ENCODE peak calls at places on chromosomes 11 and 22, in seven cellular contexts. One of them, this sample, is unnamed.

GRCh38 chr22:27651486-27651885 is 150.1 kb downstream of the MN1 start:
- DNase-seq in IMR-90: no peak
- DNase-seq in H1: no peak
- DNase-seq in A549: no peak
- DNase-seq in HCT116: no peak
- DNase-seq in HepG2: no peak
- DNase-seq in GM12878: no peak
- DNase-seq in this sample: no peak

GRCh38 chr11:58922475-58922874 is 16.8 kb upstream of the GLYATL1 start:
- DNase-seq in IMR-90: no peak
- DNase-seq in H1: no peak
- DNase-seq in A549: no peak
- DNase-seq in HCT116: no peak
- DNase-seq in HepG2: no peak
- DNase-seq in GM12878: no peak
- DNase-seq in this sample: no peak

GRCh38 chr22:27685515-27685914 is 116.0 kb downstream of the MN1 start:
- DNase-seq in IMR-90: no peak
- DNase-seq in H1: no peak
- DNase-seq in A549: no peak
- DNase-seq in HCT116: no peak
- DNase-seq in HepG2: no peak
- DNase-seq in GM12878: no peak
- DNase-seq in this sample: peak; percentile 35

GRCh38 chr11:83025267-83025704 is 46.4 kb downstream of the RAB30 start:
- DNase-seq in IMR-90: no peak
- DNase-seq in H1: no peak
- DNase-seq in A549: no peak
- DNase-seq in HCT116: no peak
- DNase-seq in HepG2: peak; percentile 55
- DNase-seq in GM12878: no peak
- DNase-seq in this sample: no peak

GRCh38 chr22:22928666-22929380 is 41.2 kb downstream of the IGLL5 start:
- DNase-seq in IMR-90: peak; percentile 16
- DNase-seq in H1: no peak
- DNase-seq in A549: no peak
- DNase-seq in HCT116: no peak
- DNase-seq in HepG2: no peak
- DNase-seq in GM12878: peak; percentile 99
- DNase-seq in this sample: peak; percentile 58

GRCh38 chr11:66326261-66327111 is 9.6 kb upstream of the CD248 start:
- DNase-seq in IMR-90: no peak
- DNase-seq in H1: peak; percentile 52
- DNase-seq in A549: no peak
- DNase-seq in HCT116: no peak
- DNase-seq in HepG2: no peak
- DNase-seq in GM12878: no peak
- DNase-seq in this sample: no peak

GRCh38 chr11:106011481-106011880 is 10.6 kb downstream of the MSANTD4 start:
- DNase-seq in IMR-90: no peak
- DNase-seq in H1: no peak
- DNase-seq in A549: no peak
- DNase-seq in HCT116: no peak
- DNase-seq in HepG2: no peak
- DNase-seq in GM12878: no peak
- DNase-seq in this sample: no peak

GRCh38 chr11:7628660-7629059 is 44.6 kb downstream of the CYB5R2 start:
- DNase-seq in IMR-90: no peak
- DNase-seq in H1: no peak
- DNase-seq in A549: no peak
- DNase-seq in HCT116: no peak
- DNase-seq in HepG2: no peak
- DNase-seq in GM12878: no peak
- DNase-seq in this sample: no peak

GRCh38 chr22:26672060-26672471 is 14.7 kb downstream of the MIAT start:
- DNase-seq in IMR-90: no peak
- DNase-seq in H1: no peak
- DNase-seq in A549: no peak
- DNase-seq in HCT116: no peak
- DNase-seq in HepG2: no peak
- DNase-seq in GM12878: no peak
- DNase-seq in this sample: peak; percentile 16

GRCh38 chr11:45832835-45833446 is 14.3 kb upstream of the CRY2 start:
- DNase-seq in IMR-90: no peak
- DNase-seq in H1: no peak
- DNase-seq in A549: no peak
- DNase-seq in HCT116: no peak
- DNase-seq in HepG2: no peak
- DNase-seq in GM12878: no peak
- DNase-seq in this sample: no peak

GRCh38 chr11:1012740-1013627 is 23.5 kb downstream of the MUC6 start:
- DNase-seq in IMR-90: no peak
- DNase-seq in H1: no peak
- DNase-seq in A549: no peak
- DNase-seq in HCT116: no peak
- DNase-seq in HepG2: no peak
- DNase-seq in GM12878: no peak
- DNase-seq in this sample: no peak

GRCh38 chr22:37335819-37336199 is 53.5 kb downstream of the CYTH4 start:
- DNase-seq in IMR-90: no peak
- DNase-seq in H1: no peak
- DNase-seq in A549: no peak
- DNase-seq in HCT116: no peak
- DNase-seq in HepG2: no peak
- DNase-seq in GM12878: no peak
- DNase-seq in this sample: no peak

GRCh38 chr11:12494699-12495098 is 117.3 kb downstream of the PARVA start:
- DNase-seq in IMR-90: peak; percentile 72
- DNase-seq in H1: no peak
- DNase-seq in A549: no peak
- DNase-seq in HCT116: no peak
- DNase-seq in HepG2: no peak
- DNase-seq in GM12878: no peak
- DNase-seq in this sample: no peak

GRCh38 chr11:67266424-67267187 is at the start of gene GRK2:
- DNase-seq in IMR-90: peak; percentile 28
- DNase-seq in H1: no peak
- DNase-seq in A549: peak; percentile 44
- DNase-seq in HCT116: no peak
- DNase-seq in HepG2: no peak
- DNase-seq in GM12878: no peak
- DNase-seq in this sample: peak; percentile 91

GRCh38 chr11:22785251-22785650 is 44.4 kb downstream of the SVIP start:
- DNase-seq in IMR-90: peak; percentile 57
- DNase-seq in H1: no peak
- DNase-seq in A549: no peak
- DNase-seq in HCT116: no peak
- DNase-seq in HepG2: no peak
- DNase-seq in GM12878: no peak
- DNase-seq in this sample: no peak

GRCh38 chr11:110565690-110566336 is 136.1 kb downstream of the FDX1 start:
- DNase-seq in IMR-90: no peak
- DNase-seq in H1: no peak
- DNase-seq in A549: no peak
- DNase-seq in HCT116: no peak
- DNase-seq in HepG2: no peak
- DNase-seq in GM12878: no peak
- DNase-seq in this sample: no peak

GRCh38 chr11:130832571-130833432 is 83.5 kb downstream of the SNX19 start:
- DNase-seq in IMR-90: peak; percentile 53
- DNase-seq in H1: no peak
- DNase-seq in A549: no peak
- DNase-seq in HCT116: no peak
- DNase-seq in HepG2: no peak
- DNase-seq in GM12878: no peak
- DNase-seq in this sample: no peak

GRCh38 chr11:128524172-128524571 is 63.2 kb downstream of the ETS1 start:
- DNase-seq in IMR-90: no peak
- DNase-seq in H1: no peak
- DNase-seq in A549: no peak
- DNase-seq in HCT116: no peak
- DNase-seq in HepG2: no peak
- DNase-seq in GM12878: no peak
- DNase-seq in this sample: no peak

GRCh38 chr11:69392104-69392653 is 89.3 kb upstream of the LINC01488 start:
- DNase-seq in IMR-90: no peak
- DNase-seq in H1: no peak
- DNase-seq in A549: no peak
- DNase-seq in HCT116: no peak
- DNase-seq in HepG2: no peak
- DNase-seq in GM12878: no peak
- DNase-seq in this sample: no peak

GRCh38 chr11:69390561-69390960 is 90.9 kb upstream of the LINC01488 start:
- DNase-seq in IMR-90: no peak
- DNase-seq in H1: no peak
- DNase-seq in A549: no peak
- DNase-seq in HCT116: no peak
- DNase-seq in HepG2: no peak
- DNase-seq in GM12878: no peak
- DNase-seq in this sample: no peak

GRCh38 chr11:69393865-69394233 is 87.6 kb upstream of the LINC01488 start:
- DNase-seq in IMR-90: no peak
- DNase-seq in H1: no peak
- DNase-seq in A549: no peak
- DNase-seq in HCT116: no peak
- DNase-seq in HepG2: no peak
- DNase-seq in GM12878: no peak
- DNase-seq in this sample: peak; percentile 65

GRCh38 chr11:69393178-69393832 is 88.2 kb upstream of the LINC01488 start:
- DNase-seq in IMR-90: no peak
- DNase-seq in H1: no peak
- DNase-seq in A549: no peak
- DNase-seq in HCT116: no peak
- DNase-seq in HepG2: no peak
- DNase-seq in GM12878: no peak
- DNase-seq in this sample: no peak

GRCh38 chr11:69391192-69392103 is 90.0 kb upstream of the LINC01488 start:
- DNase-seq in IMR-90: no peak
- DNase-seq in H1: no peak
- DNase-seq in A549: no peak
- DNase-seq in HCT116: no peak
- DNase-seq in HepG2: no peak
- DNase-seq in GM12878: no peak
- DNase-seq in this sample: no peak
- TF ChIP-seq CEBPB in IMR-90: no peak
- TF ChIP-seq CEBPB in H1: no peak
- TF ChIP-seq CEBPB in A549: no peak
- TF ChIP-seq CEBPB in HCT116: no peak
- TF ChIP-seq CEBPB in HepG2: no peak
- TF ChIP-seq CEBPB in GM12878: no peak
- TF ChIP-seq CEBPB in this sample: no peak

DNA sequence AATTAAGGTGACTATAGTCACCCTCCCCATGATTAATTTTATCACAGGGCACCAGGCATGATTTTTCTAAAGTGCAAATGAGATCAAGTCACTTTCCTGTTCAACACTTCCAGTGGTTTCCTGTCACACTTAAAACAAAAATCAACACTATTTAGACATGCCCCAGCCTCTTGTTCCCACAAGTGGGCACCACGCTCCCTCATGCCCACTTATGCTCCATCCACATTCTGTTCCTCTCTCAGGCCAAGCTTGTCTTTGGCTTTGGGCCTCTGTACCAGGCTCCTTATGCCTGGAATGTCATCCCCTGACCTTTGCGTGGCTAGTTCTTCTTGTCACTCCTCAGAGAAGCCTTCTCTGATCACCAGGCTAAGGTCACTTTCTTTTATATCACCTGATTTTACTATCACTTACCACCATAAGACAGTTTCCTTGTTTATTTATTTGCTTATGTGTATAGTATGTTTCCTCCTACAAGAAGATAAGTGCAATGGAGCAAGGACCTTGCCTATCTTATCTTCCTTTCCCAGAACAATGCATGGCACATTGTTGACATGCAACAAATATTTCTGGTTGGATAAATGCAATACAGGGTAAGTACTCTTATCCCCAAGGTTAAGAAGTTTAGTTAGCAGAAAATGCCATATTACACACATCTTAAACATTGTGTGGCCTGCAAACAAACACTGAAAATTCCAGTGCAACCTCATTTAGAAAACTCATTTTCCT is 50.9 kb upstream of the PANX1 start:
- DNase-seq in IMR-90: no peak
- DNase-seq in H1: no peak
- DNase-seq in A549: no peak
- DNase-seq in HCT116: no peak
- DNase-seq in HepG2: no peak
- DNase-seq in GM12878: no peak
- DNase-seq in this sample: peak; percentile 15
- TF ChIP-seq CEBPB in IMR-90: no peak
- TF ChIP-seq CEBPB in H1: no peak
- TF ChIP-seq CEBPB in A549: no peak
- TF ChIP-seq CEBPB in HCT116: no peak
- TF ChIP-seq CEBPB in HepG2: no peak
- TF ChIP-seq CEBPB in GM12878: no peak
- TF ChIP-seq CEBPB in this sample: peak; percentile 62

GRCh38 chr11:40235841-40236240 is 1223.6 kb downstream of the LRRC4C start:
- DNase-seq in IMR-90: no peak
- DNase-seq in H1: no peak
- DNase-seq in A549: no peak
- DNase-seq in HCT116: no peak
- DNase-seq in HepG2: no peak
- DNase-seq in GM12878: no peak
- DNase-seq in this sample: no peak

GRCh38 chr11:40247023-40247422 is 1212.4 kb downstream of the LRRC4C start:
- DNase-seq in IMR-90: no peak
- DNase-seq in H1: no peak
- DNase-seq in A549: no peak
- DNase-seq in HCT116: no peak
- DNase-seq in HepG2: no peak
- DNase-seq in GM12878: no peak
- DNase-seq in this sample: no peak

GRCh38 chr11:40240284-40240683 is 1219.2 kb downstream of the LRRC4C start:
- DNase-seq in IMR-90: no peak
- DNase-seq in H1: no peak
- DNase-seq in A549: no peak
- DNase-seq in HCT116: no peak
- DNase-seq in HepG2: no peak
- DNase-seq in GM12878: no peak
- DNase-seq in this sample: no peak

GRCh38 chr11:40241524-40242037 is 1217.9 kb downstream of the LRRC4C start:
- DNase-seq in IMR-90: no peak
- DNase-seq in H1: no peak
- DNase-seq in A549: no peak
- DNase-seq in HCT116: no peak
- DNase-seq in HepG2: no peak
- DNase-seq in GM12878: peak; percentile 74
- DNase-seq in this sample: no peak
- TF ChIP-seq CEBPB in IMR-90: no peak
- TF ChIP-seq CEBPB in H1: no peak
- TF ChIP-seq CEBPB in A549: no peak
- TF ChIP-seq CEBPB in HCT116: no peak
- TF ChIP-seq CEBPB in HepG2: no peak
- TF ChIP-seq CEBPB in GM12878: no peak
- TF ChIP-seq CEBPB in this sample: no peak

GRCh38 chr11:94858012-94858705 is 90.0 kb downstream of the AMOTL1 start:
- DNase-seq in IMR-90: no peak
- DNase-seq in H1: no peak
- DNase-seq in A549: no peak
- DNase-seq in HCT116: no peak
- DNase-seq in HepG2: no peak
- DNase-seq in GM12878: no peak
- DNase-seq in this sample: peak; percentile 13
- TF ChIP-seq CEBPB in IMR-90: no peak
- TF ChIP-seq CEBPB in H1: no peak
- TF ChIP-seq CEBPB in A549: no peak
- TF ChIP-seq CEBPB in HCT116: no peak
- TF ChIP-seq CEBPB in HepG2: no peak
- TF ChIP-seq CEBPB in GM12878: no peak
- TF ChIP-seq CEBPB in this sample: no peak

GRCh38 chr22:44366372-44367310 is 53.9 kb upstream of the SHISAL1 start:
- DNase-seq in IMR-90: peak; percentile 20
- DNase-seq in H1: no peak
- DNase-seq in A549: no peak
- DNase-seq in HCT116: no peak
- DNase-seq in HepG2: no peak
- DNase-seq in GM12878: no peak
- DNase-seq in this sample: no peak
- TF ChIP-seq CEBPB in IMR-90: no peak
- TF ChIP-seq CEBPB in H1: no peak
- TF ChIP-seq CEBPB in A549: no peak
- TF ChIP-seq CEBPB in HCT116: no peak
- TF ChIP-seq CEBPB in HepG2: no peak
- TF ChIP-seq CEBPB in GM12878: no peak
- TF ChIP-seq CEBPB in this sample: no peak